ENCODE peak calls at places on chromosome 4, in six cellular contexts. Q is GM03348, S is IMR-90, W is left ventricle myocardium superior, J is uterus, N is NCI-H1092 treated with DMSO at 0.1 percent for 48 hours. L is an unnamed sample.

GRCh38 chr4:95267081-95267480 is 281.7 kb downstream of the UNC5C start:
- DNase-seq in N (no peak), Q (peak), W (no peak), J (no peak), S (peak), L (no peak)

GRCh38 chr4:5524900-5525299 is 183.5 kb downstream of the EVC2 start:
- DNase-seq in J (no peak), S (peak), W (no peak), Q (peak), N (peak), L (no peak)

GRCh38 chr4:6779667-6780565 is 2.6 kb upstream of the KIAA0232 start:
- DNase-seq in S (peak), J (no peak), W (no peak), N (peak), Q (no peak), L (no peak)

GRCh38 chr4:66959207-66959606 is 586.1 kb downstream of the CENPC start:
- DNase-seq in Q (no peak), S (no peak), J (no peak), N (no peak), W (no peak), L (no peak)

GRCh38 chr4:153564630-153565525 is 98.7 kb downstream of the TMEM131L start:
- DNase-seq in W (peak), J (no peak), S (peak), Q (peak), N (no peak), L (no peak)

GRCh38 chr4:116913451-116913850 is 171.9 kb downstream of the TRAM1L1 start:
- DNase-seq in Q (no peak), W (no peak), N (no peak), S (no peak), J (no peak), L (no peak)

GRCh38 chr4:177227636-177228035 is 82.0 kb upstream of the NEIL3 start:
- DNase-seq in W (no peak), Q (no peak), N (no peak), J (no peak), S (no peak), L (no peak)

GRCh38 chr4:139933541-139933940 is 220.4 kb downstream of the MAML3 start:
- DNase-seq in Q (no peak), S (no peak), J (no peak), W (no peak), N (no peak), L (no peak)

L was measured in lower lobe of right lung.